ENCODE peak calls at places on chromosomes 5 and 9, in eight cellular contexts. X is GM12865, S is esophagus muscularis mucosa, U is A549, N is dorsolateral prefrontal cortex, L is H9, G is fibroblast of pulmonary artery, K is omental fat pad. R is an unnamed sample.

GRCh38 chr5:160064441-160064840 is 54.8 kb downstream of the PWWP2A start:
- DNase-seq in X (no peak), N (no peak), K (no peak), U (no peak), G (no peak), S (no peak), L (no peak), R (no peak)

GRCh38 chr9:106862115-106862945 is 636 bp upstream of the ZNF462 start:
- DNase-seq in K (no peak), G (peak; percentile 56), U (peak; percentile 44), L (peak; percentile 74), S (no peak), N (no peak), X (no peak), R (peak; percentile 64)

GRCh38 chr5:6686916-6687409 is 26.3 kb upstream of the TENT4A start:
- DNase-seq in X (no peak), S (no peak), L (peak; percentile 58), G (peak; percentile 70), U (no peak), N (no peak), K (no peak), R (peak; percentile 78)

GRCh38 chr9:20437466-20437865 is 184.8 kb downstream of the MLLT3 start:
- DNase-seq in K (no peak), S (no peak), G (peak; percentile 54), X (no peak), U (no peak), L (no peak), N (no peak), R (peak; percentile 6)

GRCh38 chr9:2496160-2496559 is 125.4 kb upstream of the VLDLR start:
- DNase-seq in X (no peak), K (no peak), N (no peak), L (no peak), U (no peak), G (no peak), S (no peak), R (no peak)

GRCh38 chr9:25845867-25846266 is 167.6 kb upstream of the TUSC1 start:
- DNase-seq in K (no peak), G (no peak), U (no peak), X (no peak), N (no peak), L (no peak), S (no peak), R (no peak)

GRCh38 chr9:116661037-116661954 is 25.8 kb upstream of the TRIM32 start:
- DNase-seq in N (no peak), K (no peak), U (peak; percentile 74), S (no peak), X (peak; percentile 71), L (peak; percentile 41), G (peak; percentile 92), R (peak; percentile 65)

GRCh38 chr9:85536076-85536475 is 205.7 kb downstream of the AGTPBP1 start:
- DNase-seq in N (no peak), U (no peak), K (no peak), X (no peak), G (peak; percentile 98), S (no peak), L (no peak), R (peak; percentile 34)

GRCh38 chr9:6667633-6668280 is 22.2 kb upstream of the GLDC start:
- DNase-seq in K (no peak), S (no peak), X (peak; percentile 56), L (no peak), N (no peak), G (peak; percentile 50), U (peak; percentile 73), R (peak; percentile 57)

GRCh38 chr5:129271309-129271708 is 176.8 kb downstream of the ISOC1 start:
- DNase-seq in G (peak; percentile 77), L (peak; percentile 60), K (no peak), N (no peak), U (no peak), S (no peak), X (peak; percentile 21), R (peak; percentile 2)

GRCh38 chr5:471750-472058 is 28.7 kb downstream of the EXOC3 start:
- DNase-seq in L (no peak), S (no peak), K (no peak), X (no peak), G (no peak), N (no peak), U (no peak), R (no peak)

GRCh38 chr9:129458155-129458661 is 162.7 kb downstream of the C9orf50 start:
- DNase-seq in S (no peak), U (no peak), N (no peak), K (no peak), X (peak; percentile 54), G (no peak), L (no peak), R (no peak)

GRCh38 chr9:129462360-129462759 is 158.5 kb downstream of the C9orf50 start:
- DNase-seq in L (no peak), S (no peak), U (no peak), K (no peak), N (no peak), G (no peak), X (no peak), R (no peak)

GRCh38 chr9:129458663-129459549 is 162.0 kb downstream of the C9orf50 start:
- DNase-seq in X (no peak), K (no peak), U (no peak), S (no peak), N (peak; percentile 79), L (no peak), G (no peak), R (peak; percentile 41)

GRCh38 chr9:129459550-129460322 is 161.2 kb downstream of the C9orf50 start:
- DNase-seq in S (no peak), U (no peak), K (no peak), L (no peak), G (no peak), N (no peak), X (no peak), R (no peak)

GRCh38 chr9:129460323-129461261 is 160.3 kb downstream of the C9orf50 start:
- DNase-seq in S (peak; percentile 99), K (peak; percentile 86), L (peak; percentile 92), X (peak; percentile 83), U (peak; percentile 99), G (peak; percentile 99), N (peak; percentile 98), R (peak; percentile 100)
- TF ChIP-seq CTCF in S (peak; percentile 42), K (no peak), L (no peak), X (no peak), U (peak; percentile 16), G (no peak), N (peak; percentile 35), R (no peak)

GRCh38 chr9:98931990-98932389 is 11.7 kb upstream of the COL15A1 start:
- DNase-seq in L (no peak), U (no peak), S (no peak), X (no peak), K (no peak), G (no peak), N (no peak), R (no peak)

GRCh38 chr9:98929866-98930265 is 13.8 kb upstream of the COL15A1 start:
- DNase-seq in U (no peak), L (no peak), N (no peak), K (no peak), X (no peak), G (peak; percentile 20), S (no peak), R (no peak)

GRCh38 chr9:98933185-98933584 is 10.5 kb upstream of the COL15A1 start:
- DNase-seq in G (no peak), X (no peak), S (no peak), K (no peak), U (no peak), N (no peak), L (no peak), R (no peak)

GRCh38 chr9:98930792-98931191 is 12.9 kb upstream of the COL15A1 start:
- DNase-seq in X (peak; percentile 43), G (no peak), L (no peak), U (no peak), K (no peak), S (no peak), N (no peak), R (no peak)

DNA sequence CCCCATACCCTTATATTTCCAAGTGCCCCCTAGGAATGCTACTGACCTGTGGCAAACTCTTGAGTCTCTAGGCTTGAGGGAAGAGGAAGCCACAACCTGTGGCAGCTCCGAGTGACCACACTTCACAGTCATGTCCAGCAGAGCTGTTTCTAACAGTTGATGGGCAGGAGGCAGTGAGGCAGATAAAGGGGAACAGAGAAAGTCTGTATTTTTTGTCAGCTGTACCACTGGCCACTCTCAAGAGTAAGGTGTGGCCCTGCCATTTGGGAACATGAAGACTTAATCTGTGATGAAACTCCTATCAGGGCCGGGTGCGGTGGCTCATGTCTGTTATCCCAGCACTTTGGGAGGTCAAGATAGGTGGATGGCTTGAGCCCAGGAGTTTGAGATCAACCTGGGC is 12.2 kb upstream of the COL15A1 start:
- DNase-seq in G (no peak), L (no peak), X (peak; percentile 11), S (no peak), U (no peak), K (no peak), N (no peak), R (no peak)
- TF ChIP-seq CTCF in G (no peak), L (no peak), X (no peak), S (no peak), U (no peak), K (no peak), N (no peak), R (no peak)

DNA sequence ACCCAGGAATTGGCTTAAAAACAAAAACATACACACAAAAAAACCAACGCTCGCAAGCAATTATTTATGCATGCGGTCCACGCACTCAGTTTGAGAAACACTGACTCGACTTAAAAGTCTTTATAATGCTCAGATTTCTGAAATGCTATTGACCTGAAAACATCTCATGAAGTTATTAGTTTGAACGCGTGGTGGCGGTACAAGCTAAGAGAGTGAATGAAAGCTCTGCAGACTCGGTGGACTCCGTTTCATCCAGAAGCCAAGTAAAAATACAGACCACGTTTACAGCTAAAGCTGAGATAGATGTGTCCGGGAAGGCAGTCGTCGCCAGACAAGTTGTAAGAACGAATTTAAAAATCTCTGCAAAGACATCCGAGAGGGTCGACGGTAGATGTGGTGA is at the start of gene PCDHB6:
- DNase-seq in N (no peak), K (no peak), X (no peak), S (no peak), U (peak; percentile 45), G (peak; percentile 6), L (no peak), R (peak; percentile 2)
- TF ChIP-seq CTCF in N (peak; percentile 50), K (no peak), X (no peak), S (no peak), U (peak; percentile 41), G (no peak), L (peak; percentile 61), R (peak; percentile 8)

DNA sequence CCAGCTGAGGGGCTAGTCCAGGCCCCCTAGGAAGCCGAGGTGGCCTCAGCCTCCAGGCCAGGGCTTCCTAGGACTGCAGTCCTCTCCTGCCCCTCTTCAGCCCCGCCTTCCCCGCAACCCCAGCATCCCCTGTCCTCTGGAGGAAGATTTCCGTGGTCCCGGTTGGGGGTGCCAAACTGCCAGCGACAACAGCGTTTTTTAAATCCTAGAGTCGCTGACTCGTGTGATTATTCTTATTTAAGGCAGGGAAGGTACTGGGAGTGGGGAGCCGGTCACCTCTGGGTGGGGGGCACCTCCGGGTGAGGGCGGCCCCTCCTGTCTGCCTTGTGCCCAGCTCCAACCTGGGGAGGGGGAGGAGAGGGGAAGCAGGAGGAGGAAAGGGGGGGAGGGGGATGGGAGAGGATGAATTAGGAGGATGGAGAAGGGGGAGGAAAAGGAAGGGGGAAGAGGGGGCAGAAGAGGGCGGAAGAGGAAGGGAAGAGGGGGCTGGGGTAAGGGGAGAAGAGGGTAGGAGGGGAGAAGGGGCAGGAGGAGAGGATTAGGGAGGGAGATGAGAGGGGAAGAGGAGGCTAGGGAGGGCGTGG is 173.1 kb upstream of the IER5L start:
- DNase-seq in K (no peak), G (no peak), L (peak; percentile 83), S (no peak), X (no peak), N (no peak), U (no peak), R (peak; percentile 35)
- TF ChIP-seq CTCF in K (no peak), G (no peak), L (no peak), S (no peak), X (no peak), N (no peak), U (no peak), R (no peak)